ENCODE peak calls at places on chromosomes 3 and 15, in six cellular contexts. O is HTR-8/SVneo; N is GM23248; Q is stimulated activated CD8-positive, alpha-beta memory T cell treated with anti-CD3 and anti-CD28 coated beads, Interleukin-15, amount 100 ng/mL, for 1 hour; T is NCI-H2081 treated with DMSO at 0.1 percent for 48 hours; E is A673. I is an unnamed sample.

GRCh38 chr3:182575941-182576340 is 217.4 kb upstream of the ATP11B start:
- DNase-seq in O (no peak), E (no peak), Q (no peak), T (no peak), N (no peak), I (no peak)

GRCh38 chr15:74384566-74385441 is 17.4 kb upstream of the CYP11A1 start:
- DNase-seq in N (peak; percentile 69), O (no peak), T (no peak), Q (no peak), E (no peak), I (no peak)

GRCh38 chr3:129315386-129315991 is 36.8 kb downstream of the HMCES start:
- DNase-seq in E (no peak), Q (no peak), O (no peak), T (no peak), N (peak; percentile 66), I (peak; percentile 60)

GRCh38 chr3:43105224-43105596 is 669 bp downstream of the POMGNT2 start:
- DNase-seq in E (no peak), T (no peak), Q (no peak), N (peak; percentile 21), O (no peak), I (peak; percentile 64)

GRCh38 chr3:38556640-38557358 is 60.7 kb downstream of the EXOG start:
- DNase-seq in N (no peak), E (no peak), O (no peak), T (no peak), Q (no peak), I (no peak)

GRCh38 chr15:47485419-47485818 is 231.9 kb upstream of the SEMA6D start:
- DNase-seq in O (no peak), E (no peak), Q (no peak), N (peak; percentile 21), T (no peak), I (no peak)

GRCh38 chr3:136919799-136920580 is 37.8 kb upstream of the IL20RB start:
- DNase-seq in O (no peak), E (peak; percentile 92), T (no peak), Q (no peak), N (no peak), I (no peak)

GRCh38 chr15:62390793-62391543 is 225.9 kb upstream of the C2CD4B start:
- DNase-seq in T (no peak), Q (no peak), O (no peak), N (peak; percentile 70), E (peak; percentile 45), I (peak; percentile 70)

GRCh38 chr15:93826798-93827197 is 404.6 kb upstream of the MCTP2 start:
- DNase-seq in E (no peak), O (no peak), N (no peak), T (no peak), Q (no peak), I (no peak)

GRCh38 chr3:58111513-58112184 is 99.1 kb downstream of the DNASE1L3 start:
- DNase-seq in E (no peak), Q (no peak), N (no peak), O (no peak), T (no peak), I (no peak)

GRCh38 chr3:126352476-126353454 is 4.4 kb downstream of the KLF15 start:
- DNase-seq in E (no peak), T (no peak), N (peak; percentile 23), O (no peak), Q (no peak), I (no peak)

GRCh38 chr3:39208463-39209055 is 16.2 kb upstream of the XIRP1 start:
- DNase-seq in E (peak; percentile 66), Q (no peak), T (no peak), N (peak; percentile 77), O (peak; percentile 49), I (peak; percentile 60)

GRCh38 chr3:36095238-36095637 is 285.1 kb upstream of the STAC start:
- DNase-seq in O (no peak), N (no peak), Q (no peak), E (no peak), T (no peak), I (no peak)

GRCh38 chr3:112260563-112260962 is 33.5 kb downstream of the SLC9C1 start:
- DNase-seq in T (no peak), Q (no peak), O (no peak), E (no peak), N (no peak), I (no peak)

GRCh38 chr3:89260721-89261120 is 153.3 kb downstream of the EPHA3 start:
- DNase-seq in E (peak; percentile 70), N (no peak), O (no peak), T (no peak), Q (no peak), I (no peak)

GRCh38 chr3:12994607-12995388 is 78.4 kb downstream of the IQSEC1 start:
- DNase-seq in T (no peak), O (peak; percentile 89), Q (peak; percentile 72), N (peak; percentile 89), E (peak; percentile 79), I (peak; percentile 95)

GRCh38 chr15:29670945-29671307 is 151.3 kb downstream of the TJP1 start:
- DNase-seq in T (no peak), E (no peak), Q (no peak), O (peak; percentile 71), N (peak; percentile 89), I (no peak)

GRCh38 chr3:46959169-46959515 is 17.4 kb downstream of the CCDC12 start:
- DNase-seq in O (no peak), Q (no peak), E (no peak), N (peak; percentile 33), T (no peak), I (no peak)

GRCh38 chr3:194136519-194137313 is 768 bp downstream of the HES1 start:
- DNase-seq in O (peak; percentile 19), T (no peak), E (peak; percentile 78), Q (no peak), N (peak; percentile 89), I (peak; percentile 47)

GRCh38 chr3:20682573-20682972 is 496.6 kb upstream of the SGO1 start:
- DNase-seq in O (no peak), E (no peak), T (no peak), Q (no peak), N (no peak), I (no peak)

GRCh38 chr15:100686021-100686724 is 83.8 kb downstream of the ASB7 start:
- DNase-seq in E (no peak), Q (no peak), T (no peak), O (no peak), N (peak; percentile 78), I (peak; percentile 18)

GRCh38 chr3:18743761-18744160 is 318.6 kb upstream of the SATB1 start:
- DNase-seq in Q (no peak), O (no peak), T (no peak), E (no peak), N (no peak), I (no peak)

GRCh38 chr3:177752841-177753240 is 555.6 kb upstream of the TBL1XR1 start:
- DNase-seq in N (no peak), Q (no peak), E (no peak), O (no peak), T (no peak), I (no peak)

GRCh38 chr3:25910997-25911396 is 121.1 kb downstream of the OXSM start:
- DNase-seq in T (no peak), E (peak; percentile 61), N (peak; percentile 40), Q (peak; percentile 2), O (no peak), I (peak; percentile 55)

GRCh38 chr15:75065467-75065850 is 42.1 kb downstream of the PPCDC start:
- DNase-seq in O (no peak), N (no peak), Q (no peak), T (no peak), E (peak; percentile 27), I (no peak)

GRCh38 chr3:43995929-43996378 is 245.7 kb upstream of the TOPAZ1 start:
- DNase-seq in T (no peak), O (no peak), E (no peak), Q (no peak), N (peak; percentile 13), I (no peak)

GRCh38 chr3:158732856-158733200 is 571 bp upstream of the RARRES1 start:
- DNase-seq in E (no peak), N (no peak), Q (no peak), O (no peak), T (no peak), I (no peak)

GRCh38 chr15:90814193-90814811 is 54.1 kb upstream of the FURIN start:
- DNase-seq in T (no peak), N (no peak), Q (no peak), E (no peak), O (no peak), I (no peak)

GRCh38 chr3:14174483-14174882 is 3.9 kb downstream of the XPC start:
- DNase-seq in N (peak; percentile 52), E (no peak), O (no peak), Q (no peak), T (no peak), I (no peak)

GRCh38 chr3:120357807-120358206 is 8.7 kb upstream of the LRRC58 start:
- DNase-seq in E (peak; percentile 4), N (no peak), T (no peak), Q (no peak), O (no peak), I (no peak)

GRCh38 chr3:69914395-69914794 is 85.1 kb upstream of the SAMMSON start:
- DNase-seq in O (no peak), N (no peak), Q (no peak), E (no peak), T (no peak), I (no peak)

GRCh38 chr3:66036586-66037061 is 2.1 kb downstream of the MAGI1 start:
- DNase-seq in O (no peak), N (peak; percentile 19), T (no peak), E (peak; percentile 34), Q (no peak), I (no peak)

GRCh38 chr15:81029416-81030367 is 29.0 kb downstream of the TLNRD1 start:
- DNase-seq in Q (no peak), O (no peak), N (peak; percentile 52), T (no peak), E (no peak), I (no peak)

GRCh38 chr3:194572131-194572789 is 61.0 kb downstream of the TMEM44 start:
- DNase-seq in Q (no peak), E (peak; percentile 24), O (peak; percentile 83), N (peak; percentile 98), T (no peak), I (no peak)

GRCh38 chr3:134809412-134810051 is 14.5 kb downstream of the EPHB1 start:
- DNase-seq in E (no peak), T (no peak), O (no peak), N (no peak), Q (no peak), I (no peak)

GRCh38 chr3:153595186-153595815 is 433.3 kb downstream of the RAP2B start:
- DNase-seq in Q (no peak), N (peak; percentile 66), O (no peak), T (no peak), E (peak; percentile 65), I (peak; percentile 40)

GRCh38 chr15:51837784-51838183 is 8.3 kb downstream of the TMOD3 start:
- DNase-seq in T (no peak), N (no peak), E (peak; percentile 54), O (no peak), Q (no peak), I (no peak)